ENCODE peak calls at places on chromosomes 11 and 22, in six cellular contexts. X, Z, J, N, R and T are unnamed samples.
A peak's percentile ranks its signal among the peaks of the same experiment; 100 is the strongest.

GRCh38 chr11:5621580-5621979 is 3.2 kb upstream of the TRIM34 start:
- DNase-seq in N (no peak), Z (no peak), R (no peak), X (no peak), J (no peak), T (no peak)

GRCh38 chr22:39297490-39298193 is 21.8 kb downstream of the RPL3 start:
- DNase-seq in R (no peak), N (no peak), X (no peak), J (no peak), Z (peak; percentile 44), T (no peak)

GRCh38 chr11:67372993-67373915 is at the start of gene CLCF1:
- DNase-seq in Z (peak; percentile 61), J (peak; percentile 67), R (peak; percentile 68), X (no peak), N (peak; percentile 90), T (peak; percentile 87)

GRCh38 chr22:45311033-45311531 is 1.3 kb downstream of the FAM118A start:
- DNase-seq in N (no peak), Z (no peak), J (no peak), R (no peak), X (no peak), T (no peak)

GRCh38 chr11:107496011-107496410 is 38.4 kb upstream of the CWF19L2 start:
- DNase-seq in J (peak; percentile 50), X (peak; percentile 35), N (no peak), R (no peak), Z (no peak), T (peak; percentile 15)

GRCh38 chr11:132942611-132943324 is 589.5 kb downstream of the OPCML start:
- DNase-seq in X (no peak), J (no peak), R (no peak), N (no peak), Z (no peak), T (no peak)

GRCh38 chr11:105673089-105673488 is 63.2 kb downstream of the GRIA4 start:
- DNase-seq in R (no peak), J (peak; percentile 64), X (peak; percentile 15), Z (peak; percentile 37), N (no peak), T (peak; percentile 34)

GRCh38 chr11:132115454-132115853 is 745.0 kb downstream of the NTM start:
- DNase-seq in Z (no peak), N (no peak), J (no peak), R (no peak), X (peak; percentile 57), T (no peak)

GRCh38 chr11:33713914-33714398 is 13.3 kb upstream of the C11orf91 start:
- DNase-seq in R (no peak), J (no peak), X (no peak), N (no peak), Z (no peak), T (no peak)

GRCh38 chr22:42688914-42689275 is 31.8 kb downstream of the A4GALT start:
- DNase-seq in X (no peak), R (no peak), J (no peak), N (no peak), Z (no peak), T (no peak)

GRCh38 chr11:123995119-123995518 is at the start of gene OR10G6:
- DNase-seq in Z (no peak), R (no peak), X (no peak), J (no peak), N (no peak), T (no peak)

GRCh38 chr11:127493330-127493729 is 492.8 kb upstream of the KIRREL3 start:
- DNase-seq in N (no peak), R (no peak), X (peak; percentile 1), J (peak; percentile 4), Z (peak; percentile 31), T (no peak)

GRCh38 chr11:13137778-13138400 is 128.8 kb downstream of the RASSF10 start:
- DNase-seq in N (no peak), R (no peak), J (no peak), X (no peak), Z (no peak), T (no peak)

GRCh38 chr11:64100345-64100744 is 64.6 kb downstream of the FLRT1 start:
- DNase-seq in X (no peak), N (no peak), J (no peak), Z (peak; percentile 54), R (no peak), T (no peak)

GRCh38 chr11:100932474-100933100 is 197.0 kb downstream of the PGR start:
- DNase-seq in Z (peak; percentile 21), J (peak; percentile 25), X (no peak), N (no peak), R (no peak), T (peak; percentile 14)

GRCh38 chr11:124108158-124108557 is 7.1 kb upstream of the VWA5A start:
- DNase-seq in X (no peak), Z (peak; percentile 51), R (no peak), J (peak; percentile 69), N (no peak), T (no peak)

GRCh38 chr11:59201376-59201775 is 11.4 kb downstream of the MPEG1 start:
- DNase-seq in X (no peak), N (no peak), R (no peak), J (no peak), Z (peak; percentile 40), T (no peak)

GRCh38 chr11:70055444-70055843 is 22.7 kb upstream of the ANO1 start:
- DNase-seq in J (no peak), X (no peak), N (no peak), R (no peak), Z (no peak), T (no peak)

GRCh38 chr22:45582955-45583320 is 80.3 kb downstream of the FBLN1 start:
- DNase-seq in N (no peak), X (no peak), R (no peak), J (no peak), Z (no peak), T (no peak)

GRCh38 chr11:115340874-115341273 is 163.3 kb downstream of the CADM1 start:
- DNase-seq in X (no peak), R (no peak), N (no peak), Z (no peak), J (no peak), T (no peak)

GRCh38 chr22:36901411-36902142 is 11.9 kb upstream of the CSF2RB start:
- DNase-seq in N (no peak), Z (peak; percentile 88), J (no peak), R (no peak), X (no peak), T (no peak)

GRCh38 chr22:41540006-41540315 is 4.3 kb downstream of the POLR3H start:
- DNase-seq in N (no peak), J (no peak), X (no peak), Z (no peak), R (no peak), T (no peak)

GRCh38 chr11:28903716-28904115 is 795.5 kb downstream of the METTL15 start:
- DNase-seq in Z (no peak), N (no peak), R (no peak), X (no peak), J (peak; percentile 13), T (no peak)

GRCh38 chr11:116813781-116814471 is 9.2 kb downstream of the APOA4 start:
- DNase-seq in N (peak; percentile 33), Z (no peak), R (no peak), X (no peak), J (no peak), T (no peak)

GRCh38 chr11:67732045-67732787 is 57.8 kb upstream of the ALDH3B2 start:
- DNase-seq in J (no peak), X (no peak), Z (no peak), N (no peak), R (no peak), T (no peak)

GRCh38 chr11:34426766-34427170 is 12.0 kb upstream of the CAT start:
- DNase-seq in Z (no peak), N (no peak), J (no peak), R (no peak), X (peak; percentile 15), T (peak; percentile 36)

GRCh38 chr11:34311126-34311525 is 46.7 kb downstream of the ABTB2 start:
- DNase-seq in R (no peak), N (no peak), X (no peak), Z (no peak), J (no peak), T (no peak)

GRCh38 chr11:3102641-3102921 is 45.4 kb upstream of the CARS1 start:
- DNase-seq in R (no peak), Z (no peak), N (peak; percentile 40), J (no peak), X (no peak), T (no peak)

GRCh38 chr22:28978158-28978557 is 83.5 kb downstream of the C22orf31 start:
- DNase-seq in R (no peak), Z (no peak), N (no peak), J (peak; percentile 42), X (no peak), T (peak; percentile 36)

GRCh38 chr11:118522571-118523072 is 4.7 kb upstream of the TTC36 start:
- DNase-seq in R (no peak), J (peak; percentile 50), Z (no peak), N (no peak), X (no peak), T (peak; percentile 51)

GRCh38 chr22:46072030-46072881 is 78.1 kb upstream of the PPARA start:
- DNase-seq in N (peak; percentile 83), J (peak; percentile 75), Z (peak; percentile 76), X (no peak), R (peak; percentile 72), T (no peak)

GRCh38 chr11:29448246-29448877 is 568.5 kb downstream of the KCNA4 start:
- DNase-seq in Z (peak; percentile 5), N (no peak), J (peak; percentile 54), X (peak; percentile 19), R (no peak), T (peak; percentile 26)

GRCh38 chr11:94185387-94186084 is 56.9 kb downstream of the PANX1 start:
- DNase-seq in R (no peak), X (peak; percentile 54), Z (no peak), J (no peak), N (no peak), T (no peak)

GRCh38 chr22:24937114-24937513 is 9.4 kb downstream of the LHFPL7 start:
- DNase-seq in Z (peak; percentile 17), J (peak; percentile 48), X (no peak), N (no peak), R (no peak), T (peak; percentile 24)

GRCh38 chr11:16795146-16795545 is 56.7 kb downstream of the C11orf58 start:
- DNase-seq in R (no peak), X (no peak), N (no peak), J (no peak), Z (no peak), T (no peak)

GRCh38 chr11:2036863-2037486 is 39.3 kb upstream of the H19 start:
- DNase-seq in J (no peak), R (no peak), X (no peak), Z (no peak), N (no peak), T (no peak)

GRCh38 chr11:10267821-10268220 is 26.2 kb downstream of the SBF2 start:
- DNase-seq in Z (no peak), R (no peak), X (no peak), J (no peak), N (no peak), T (no peak)

GRCh38 chr11:67390947-67391303 is 861 bp upstream of the RAD9A start:
- DNase-seq in X (no peak), Z (no peak), N (no peak), R (no peak), J (no peak), T (no peak)

GRCh38 chr11:119262668-119263351 is 54.1 kb downstream of the MCAM start:
- DNase-seq in N (no peak), X (peak; percentile 15), J (peak; percentile 86), R (no peak), Z (peak; percentile 70), T (no peak)